ENCODE peak calls at places on chromosomes 7 and 10, in six cellular contexts. X, C, M, O, Q and W are unnamed samples.

GRCh38 chr10:119139464-119140067 is 25.9 kb downstream of the SFXN4 start:
- DNase-seq in O (peak; percentile 23), M (peak; percentile 64), Q (peak; percentile 16), C (no peak), X (peak; percentile 59), W (peak; percentile 35)

GRCh38 chr10:103204353-103205255 is 11.5 kb upstream of the NT5C2 start:
- DNase-seq in M (peak; percentile 95), Q (no peak), X (peak; percentile 29), O (no peak), C (no peak), W (no peak)

GRCh38 chr10:23556727-23557440 is 118.0 kb downstream of the OTUD1 start:
- DNase-seq in M (no peak), O (no peak), C (no peak), X (no peak), Q (no peak), W (no peak)

GRCh38 chr7:128937647-128938523 is at the start of gene IRF5:
- DNase-seq in O (no peak), X (peak; percentile 63), C (no peak), M (peak; percentile 67), Q (peak; percentile 15), W (no peak)

GRCh38 chr7:86008898-86009297 is 634.8 kb upstream of the GRM3 start:
- DNase-seq in C (no peak), M (peak; percentile 6), Q (no peak), O (no peak), X (no peak), W (no peak)

GRCh38 chr10:14163374-14164125 is 167.2 kb downstream of the FRMD4A start:
- DNase-seq in X (no peak), Q (no peak), C (no peak), M (peak; percentile 18), O (no peak), W (no peak)

GRCh38 chr7:114109299-114109698 is 190.5 kb upstream of the PPP1R3A start:
- DNase-seq in X (no peak), C (no peak), M (no peak), Q (no peak), O (no peak), W (no peak)

GRCh38 chr7:123594813-123595241 is 6.8 kb upstream of the ASB15 start:
- DNase-seq in M (peak; percentile 84), Q (no peak), X (no peak), O (no peak), C (no peak), W (no peak)

GRCh38 chr7:39228946-39229345 is 251.2 kb downstream of the POU6F2 start:
- DNase-seq in Q (no peak), C (no peak), X (no peak), O (no peak), M (peak; percentile 42), W (no peak)

GRCh38 chr10:3563298-3563697 is 221.7 kb downstream of the KLF6 start:
- DNase-seq in Q (no peak), M (no peak), O (no peak), X (no peak), C (no peak), W (no peak)

GRCh38 chr7:167976-168791 is 24.2 kb upstream of the FAM20C start:
- DNase-seq in O (no peak), X (no peak), Q (no peak), C (no peak), M (no peak), W (no peak)

GRCh38 chr10:34612446-34612845 is 202.7 kb downstream of the PARD3 start:
- DNase-seq in Q (no peak), X (no peak), C (no peak), M (no peak), O (no peak), W (no peak)

GRCh38 chr7:116232920-116233319 is 22.6 kb downstream of the TES start:
- DNase-seq in M (no peak), C (no peak), Q (no peak), O (no peak), X (no peak), W (no peak)

GRCh38 chr7:116235380-116235779 is 25.0 kb downstream of the TES start:
- DNase-seq in X (no peak), Q (no peak), C (no peak), M (no peak), O (no peak), W (no peak)

GRCh38 chr7:116236020-116236630 is 25.8 kb downstream of the TES start:
- DNase-seq in X (peak; percentile 60), M (peak; percentile 67), Q (no peak), C (no peak), O (peak; percentile 42), W (no peak)

GRCh38 chr7:116232402-116232749 is 22.0 kb downstream of the TES start:
- DNase-seq in O (no peak), Q (no peak), X (no peak), C (no peak), M (no peak), W (no peak)

GRCh38 chr7:116234517-116235200 is 24.3 kb downstream of the TES start:
- DNase-seq in M (no peak), C (no peak), Q (no peak), O (no peak), X (no peak), W (no peak)
- H3K4me1 ChIP-seq in M (peaks cover 23% of the 10 kb centered on the region), C (peaks cover 14% of the 10 kb centered on the region), Q (peaks cover 20% of the 10 kb centered on the region), O (peaks cover 27% of the 10 kb centered on the region), X (peaks cover 49% of the 10 kb centered on the region), W (peaks cover 26% of the 10 kb centered on the region)

DNA sequence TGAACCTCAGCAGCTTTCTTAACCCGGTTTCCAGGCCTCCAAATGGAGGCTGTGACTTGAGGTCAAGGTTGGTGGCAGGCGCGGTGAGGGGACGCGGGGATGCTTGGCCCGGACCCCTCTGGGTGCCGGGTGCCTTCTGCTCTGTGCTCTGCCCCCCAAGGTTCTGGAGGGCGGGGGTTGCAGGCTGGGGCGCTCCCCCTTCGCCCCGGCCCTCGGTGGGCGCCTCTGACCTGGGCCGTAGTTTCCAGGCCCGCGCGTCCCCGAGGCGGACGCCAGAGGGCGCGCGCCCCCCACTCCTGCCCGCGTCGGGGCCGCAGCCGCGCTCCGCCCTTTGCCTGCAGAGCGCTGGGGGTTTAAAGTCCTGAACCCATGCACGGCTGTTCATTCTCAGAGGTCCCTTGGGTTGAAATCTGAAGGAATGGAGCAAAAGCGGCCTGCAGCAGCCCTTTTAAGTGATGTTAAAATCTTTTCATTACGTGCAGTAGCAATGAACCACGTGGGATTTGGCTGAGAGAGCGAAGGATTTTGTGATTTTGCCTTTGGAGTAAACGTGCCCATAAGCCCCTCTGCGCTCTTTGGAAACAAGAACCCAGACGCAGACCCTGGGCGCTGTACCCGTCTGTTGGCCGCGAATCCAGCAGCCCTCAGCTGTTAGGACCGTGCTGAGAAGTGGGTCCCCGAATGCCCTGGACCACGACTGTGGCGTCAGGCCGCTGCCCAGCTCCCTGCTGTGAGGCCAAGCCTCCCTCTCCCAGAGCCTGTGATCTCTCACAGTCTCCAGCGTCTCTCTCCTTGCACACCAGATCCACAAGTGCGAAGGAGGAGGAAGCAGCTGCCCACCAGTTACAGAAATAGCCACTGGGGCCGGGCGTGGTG is 135.0 kb downstream of the ACTR3B start:
- DNase-seq in O (peak; percentile 86), C (no peak), Q (no peak), X (peak; percentile 23), M (peak; percentile 74), W (no peak)
- H3K4me3 ChIP-seq in O (no peak overlapping the region), C (no peak overlapping the region), Q (no peak overlapping the region), X (no peak overlapping the region), M (no peak overlapping the region), W (no peak overlapping the region)

GRCh38 chr10:31942435-31942834 is 13.8 kb upstream of the ARHGAP12 start:
- DNase-seq in O (no peak), Q (no peak), X (no peak), C (no peak), M (no peak), W (no peak)

GRCh38 chr10:31940839-31941653 is 12.4 kb upstream of the ARHGAP12 start:
- DNase-seq in Q (peak; percentile 99), M (no peak), X (peak; percentile 98), C (no peak), O (peak; percentile 34), W (peak; percentile 88)

GRCh38 chr10:31942892-31943291 is 14.3 kb upstream of the ARHGAP12 start:
- DNase-seq in Q (no peak), O (no peak), M (no peak), C (no peak), X (peak; percentile 77), W (no peak)

GRCh38 chr10:31937371-31937770 is 8.7 kb upstream of the ARHGAP12 start:
- DNase-seq in C (no peak), X (peak; percentile 58), M (no peak), Q (no peak), O (no peak), W (no peak)

DNA sequence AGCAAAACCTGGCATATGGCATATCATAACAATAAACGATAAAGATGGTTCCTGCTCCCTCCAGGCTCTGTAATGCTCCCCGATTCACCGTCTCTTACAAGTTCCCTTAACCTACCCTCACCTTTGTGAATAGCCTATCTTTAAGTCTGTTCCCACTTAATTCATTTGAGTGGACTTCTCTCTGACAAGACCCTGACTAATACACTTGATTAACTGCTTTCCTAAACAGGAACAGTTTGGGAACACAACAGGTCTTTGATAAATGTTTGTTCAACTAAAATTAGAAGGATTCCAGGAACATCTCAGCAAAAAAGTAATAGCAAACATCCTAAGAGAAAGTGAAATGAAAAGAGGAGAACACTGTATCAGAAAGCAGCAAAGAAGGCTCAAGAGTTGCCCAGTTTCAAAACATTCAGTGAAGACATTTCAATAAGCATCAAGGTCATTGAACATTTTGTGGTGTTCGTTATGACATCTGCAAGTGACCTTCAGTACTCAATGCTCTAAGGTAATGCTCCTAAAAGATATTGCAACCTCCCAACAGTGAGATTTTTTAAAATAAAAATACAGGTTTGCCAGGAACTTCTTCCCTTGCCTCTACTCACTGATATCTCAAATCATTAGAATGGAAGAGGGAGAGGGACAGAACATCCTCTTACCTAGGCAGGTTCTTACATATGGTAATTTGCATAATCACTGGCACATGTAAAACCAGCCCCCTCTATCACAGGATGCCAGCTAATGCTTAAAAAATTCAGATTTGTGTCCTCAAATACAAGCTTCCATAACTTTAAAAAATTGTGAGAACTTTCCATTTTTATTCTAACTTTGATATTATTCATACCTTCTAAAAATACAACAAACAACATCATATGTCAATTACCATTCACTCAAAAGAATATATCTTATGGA is 11.4 kb upstream of the ARHGAP12 start:
- DNase-seq in X (no peak), Q (no peak), M (no peak), O (no peak), C (no peak), W (no peak)
- TF ChIP-seq REST in X (no peak), Q (no peak), M (no peak), O (no peak), C (no peak), W (no peak)

GRCh38 chr10:113071446-113071845 is 121.4 kb downstream of the TCF7L2 start:
- DNase-seq in C (no peak), X (no peak), O (no peak), Q (no peak), M (no peak), W (no peak)

GRCh38 chr10:113068178-113068890 is 118.3 kb downstream of the TCF7L2 start:
- DNase-seq in Q (no peak), O (no peak), C (no peak), M (no peak), X (no peak), W (no peak)

GRCh38 chr10:113067516-113067915 is 117.5 kb downstream of the TCF7L2 start:
- DNase-seq in C (no peak), X (no peak), Q (no peak), O (no peak), M (no peak), W (no peak)

GRCh38 chr10:113073549-113074189 is 123.6 kb downstream of the TCF7L2 start:
- DNase-seq in O (peak; percentile 32), C (no peak), Q (peak; percentile 97), M (peak; percentile 75), X (peak; percentile 99), W (peak; percentile 98)

DNA sequence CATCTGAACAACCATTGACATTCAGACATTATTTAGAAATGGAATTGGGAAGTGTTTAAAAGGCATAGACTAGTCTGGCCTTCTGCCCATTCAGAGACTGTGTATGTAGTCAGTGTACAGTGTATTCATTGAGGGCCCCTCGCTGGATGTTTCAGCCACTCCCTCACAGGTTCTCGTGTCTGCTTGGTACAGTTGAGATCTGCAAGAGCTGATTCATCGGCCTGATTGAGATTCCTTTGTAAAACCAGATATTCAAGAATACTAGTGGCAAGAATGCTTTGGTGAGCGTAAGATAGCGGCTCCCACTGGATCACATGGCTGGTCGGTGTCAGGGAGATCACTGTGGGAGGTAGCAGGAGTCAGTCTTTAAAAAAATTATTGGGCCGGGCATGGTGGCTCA is 119.5 kb downstream of the TCF7L2 start:
- DNase-seq in Q (peak; percentile 65), O (no peak), M (no peak), C (no peak), X (no peak), W (no peak)
- H3K4me1 ChIP-seq in Q (peaks cover 85% of the 10 kb centered on the region), O (peaks cover 9% of the 10 kb centered on the region), M (peaks cover 40% of the 10 kb centered on the region), C (no peaks in the 10 kb centered on the region), X (peaks cover 61% of the 10 kb centered on the region), W (peaks cover 62% of the 10 kb centered on the region)